ENCODE peak calls at places on chromosomes 16 and 17, in eight cellular contexts. One of them, this sample, is unnamed.

GRCh38 chr16:86892509-86892908 is 314.2 kb downstream of the FOXL1 start:
- DNase-seq in activated T-helper 1 cell treated with Interleukin-2 at 50 U/mL for 16 hours: no peak
- DNase-seq in left ventricle myocardium inferior: no peak
- DNase-seq in lower lobe of right lung: no peak
- DNase-seq in DMS79 treated with DMSO at 0.1 percent for 48 hours: no peak
- DNase-seq in ELF-1: no peak
- DNase-seq in PC-9: no peak
- DNase-seq in activated naive CD4-positive, alpha-beta T cell treated with anti-CD3 and anti-CD28 coated beads, Interleukin-2, amount 50 U/mL, for 72 hours: no peak
- DNase-seq in this sample: no peak

GRCh38 chr17:72602517-72603345 is 481.9 kb downstream of the SOX9 start:
- DNase-seq in activated T-helper 1 cell treated with Interleukin-2 at 50 U/mL for 16 hours: no peak
- DNase-seq in left ventricle myocardium inferior: no peak
- DNase-seq in lower lobe of right lung: peak; percentile 50
- DNase-seq in DMS79 treated with DMSO at 0.1 percent for 48 hours: no peak
- DNase-seq in ELF-1: peak; percentile 85
- DNase-seq in PC-9: peak; percentile 81
- DNase-seq in activated naive CD4-positive, alpha-beta T cell treated with anti-CD3 and anti-CD28 coated beads, Interleukin-2, amount 50 U/mL, for 72 hours: no peak
- DNase-seq in this sample: no peak

GRCh38 chr17:72219136-72219823 is 98.5 kb downstream of the SOX9 start:
- DNase-seq in activated T-helper 1 cell treated with Interleukin-2 at 50 U/mL for 16 hours: no peak
- DNase-seq in left ventricle myocardium inferior: no peak
- DNase-seq in lower lobe of right lung: no peak
- DNase-seq in DMS79 treated with DMSO at 0.1 percent for 48 hours: no peak
- DNase-seq in ELF-1: peak; percentile 34
- DNase-seq in PC-9: no peak
- DNase-seq in activated naive CD4-positive, alpha-beta T cell treated with anti-CD3 and anti-CD28 coated beads, Interleukin-2, amount 50 U/mL, for 72 hours: no peak
- DNase-seq in this sample: no peak

GRCh38 chr17:82917656-82918345 is 78.0 kb upstream of the ZNF750 start:
- DNase-seq in activated T-helper 1 cell treated with Interleukin-2 at 50 U/mL for 16 hours: no peak
- DNase-seq in left ventricle myocardium inferior: no peak
- DNase-seq in lower lobe of right lung: no peak
- DNase-seq in DMS79 treated with DMSO at 0.1 percent for 48 hours: no peak
- DNase-seq in ELF-1: peak; percentile 78
- DNase-seq in PC-9: peak; percentile 11
- DNase-seq in activated naive CD4-positive, alpha-beta T cell treated with anti-CD3 and anti-CD28 coated beads, Interleukin-2, amount 50 U/mL, for 72 hours: no peak
- DNase-seq in this sample: no peak

GRCh38 chr17:7833011-7833794 is 814 bp upstream of the KDM6B start:
- DNase-seq in activated T-helper 1 cell treated with Interleukin-2 at 50 U/mL for 16 hours: no peak
- DNase-seq in left ventricle myocardium inferior: no peak
- DNase-seq in lower lobe of right lung: no peak
- DNase-seq in DMS79 treated with DMSO at 0.1 percent for 48 hours: no peak
- DNase-seq in ELF-1: no peak
- DNase-seq in PC-9: no peak
- DNase-seq in activated naive CD4-positive, alpha-beta T cell treated with anti-CD3 and anti-CD28 coated beads, Interleukin-2, amount 50 U/mL, for 72 hours: no peak
- DNase-seq in this sample: no peak

GRCh38 chr17:19897901-19898300 is 30.2 kb upstream of the ULK2 start:
- DNase-seq in activated T-helper 1 cell treated with Interleukin-2 at 50 U/mL for 16 hours: no peak
- DNase-seq in left ventricle myocardium inferior: no peak
- DNase-seq in lower lobe of right lung: no peak
- DNase-seq in DMS79 treated with DMSO at 0.1 percent for 48 hours: no peak
- DNase-seq in ELF-1: no peak
- DNase-seq in PC-9: no peak
- DNase-seq in activated naive CD4-positive, alpha-beta T cell treated with anti-CD3 and anti-CD28 coated beads, Interleukin-2, amount 50 U/mL, for 72 hours: no peak
- DNase-seq in this sample: no peak

GRCh38 chr16:30183961-30184429 is 593 bp downstream of the CORO1A start:
- DNase-seq in activated T-helper 1 cell treated with Interleukin-2 at 50 U/mL for 16 hours: peak; percentile 74
- DNase-seq in left ventricle myocardium inferior: peak; percentile 24
- DNase-seq in lower lobe of right lung: peak; percentile 63
- DNase-seq in DMS79 treated with DMSO at 0.1 percent for 48 hours: no peak
- DNase-seq in ELF-1: no peak
- DNase-seq in PC-9: no peak
- DNase-seq in activated naive CD4-positive, alpha-beta T cell treated with anti-CD3 and anti-CD28 coated beads, Interleukin-2, amount 50 U/mL, for 72 hours: peak; percentile 80
- DNase-seq in this sample: no peak

GRCh38 chr17:45092932-45093430 is 31.9 kb downstream of the NMT1 start:
- DNase-seq in activated T-helper 1 cell treated with Interleukin-2 at 50 U/mL for 16 hours: no peak
- DNase-seq in left ventricle myocardium inferior: peak; percentile 81
- DNase-seq in lower lobe of right lung: peak; percentile 71
- DNase-seq in DMS79 treated with DMSO at 0.1 percent for 48 hours: no peak
- DNase-seq in ELF-1: peak; percentile 63
- DNase-seq in PC-9: peak; percentile 86
- DNase-seq in activated naive CD4-positive, alpha-beta T cell treated with anti-CD3 and anti-CD28 coated beads, Interleukin-2, amount 50 U/mL, for 72 hours: no peak
- DNase-seq in this sample: peak; percentile 84

GRCh38 chr17:6797718-6798351 is 21.8 kb downstream of the FBXO39 start:
- DNase-seq in activated T-helper 1 cell treated with Interleukin-2 at 50 U/mL for 16 hours: no peak
- DNase-seq in left ventricle myocardium inferior: no peak
- DNase-seq in lower lobe of right lung: no peak
- DNase-seq in DMS79 treated with DMSO at 0.1 percent for 48 hours: no peak
- DNase-seq in ELF-1: no peak
- DNase-seq in PC-9: no peak
- DNase-seq in activated naive CD4-positive, alpha-beta T cell treated with anti-CD3 and anti-CD28 coated beads, Interleukin-2, amount 50 U/mL, for 72 hours: no peak
- DNase-seq in this sample: no peak

GRCh38 chr16:83581082-83581481 is 226.7 kb upstream of the HSBP1 start:
- DNase-seq in activated T-helper 1 cell treated with Interleukin-2 at 50 U/mL for 16 hours: no peak
- DNase-seq in left ventricle myocardium inferior: no peak
- DNase-seq in lower lobe of right lung: no peak
- DNase-seq in DMS79 treated with DMSO at 0.1 percent for 48 hours: no peak
- DNase-seq in ELF-1: no peak
- DNase-seq in PC-9: no peak
- DNase-seq in activated naive CD4-positive, alpha-beta T cell treated with anti-CD3 and anti-CD28 coated beads, Interleukin-2, amount 50 U/mL, for 72 hours: no peak
- DNase-seq in this sample: no peak

GRCh38 chr16:31360296-31360695 is 5.3 kb downstream of the ITGAX start:
- DNase-seq in activated T-helper 1 cell treated with Interleukin-2 at 50 U/mL for 16 hours: no peak
- DNase-seq in left ventricle myocardium inferior: no peak
- DNase-seq in lower lobe of right lung: no peak
- DNase-seq in DMS79 treated with DMSO at 0.1 percent for 48 hours: no peak
- DNase-seq in ELF-1: no peak
- DNase-seq in PC-9: no peak
- DNase-seq in activated naive CD4-positive, alpha-beta T cell treated with anti-CD3 and anti-CD28 coated beads, Interleukin-2, amount 50 U/mL, for 72 hours: no peak
- DNase-seq in this sample: no peak

GRCh38 chr17:83133302-83134121 is 54.1 kb downstream of the METRNL start:
- DNase-seq in activated T-helper 1 cell treated with Interleukin-2 at 50 U/mL for 16 hours: no peak
- DNase-seq in left ventricle myocardium inferior: no peak
- DNase-seq in lower lobe of right lung: peak; percentile 28
- DNase-seq in DMS79 treated with DMSO at 0.1 percent for 48 hours: no peak
- DNase-seq in ELF-1: no peak
- DNase-seq in PC-9: peak; percentile 20
- DNase-seq in activated naive CD4-positive, alpha-beta T cell treated with anti-CD3 and anti-CD28 coated beads, Interleukin-2, amount 50 U/mL, for 72 hours: peak; percentile 39
- DNase-seq in this sample: no peak